ENCODE peak calls at places on chromosome 21, in four cellular contexts. T, E, A and L are unnamed samples.

GRCh38 chr21:31564439-31564838 is 95.1 kb upstream of the SOD1 start:
- DNase-seq in A (no peak), E (no peak), T (no peak), L (no peak)

GRCh38 chr21:43306391-43306790 is 120.5 kb downstream of the SIK1 start:
- DNase-seq in A (no peak), T (no peak), E (no peak), L (no peak)

GRCh38 chr21:22710725-22711124 is 1712.5 kb downstream of the NCAM2 start:
- DNase-seq in T (no peak), A (no peak), E (no peak), L (no peak)

GRCh38 chr21:42236014-42236413 is 17.1 kb downstream of the ABCG1 start:
- DNase-seq in A (no peak), T (no peak), E (no peak), L (no peak)

GRCh38 chr21:16533692-16534407 is 804.1 kb downstream of the USP25 start:
- DNase-seq in E (no peak), A (no peak), T (no peak), L (no peak)

GRCh38 chr21:34126269-34126668 is 52.9 kb downstream of the MRPS6 start:
- DNase-seq in T (peak), A (no peak), E (no peak), L (no peak)

GRCh38 chr21:41346758-41347157 is 15.1 kb upstream of the MX2 start:
- DNase-seq in A (no peak), T (no peak), E (no peak), L (no peak)

GRCh38 chr21:41086551-41086950 is 81.4 kb upstream of the BACE2 start:
- DNase-seq in E (no peak), T (no peak), A (no peak), L (no peak)

GRCh38 chr21:32270748-32271147 is 8.1 kb downstream of the MIS18A start:
- DNase-seq in T (no peak), A (no peak), E (no peak), L (no peak)

GRCh38 chr21:35051287-35051818 is 2.3 kb upstream of the RUNX1 start:
- DNase-seq in E (peak), T (peak), A (peak), L (peak)

GRCh38 chr21:42440187-42440792 is 36.6 kb downstream of the UBASH3A start:
- DNase-seq in A (no peak), E (no peak), T (no peak), L (no peak)

GRCh38 chr21:32414579-32415358 is 2.3 kb downstream of the EVA1C start:
- DNase-seq in E (no peak), A (peak), T (peak), L (no peak)

GRCh38 chr21:23522750-23523149 is 2084.5 kb downstream of the MRPL39 start:
- DNase-seq in E (no peak), A (no peak), T (no peak), L (no peak)

GRCh38 chr21:41668051-41668541 is 98.8 kb downstream of the RIPK4 start:
- DNase-seq in T (no peak), E (no peak), A (no peak), L (no peak)

GRCh38 chr21:42731264-42732032 is 78.0 kb downstream of the PDE9A start:
- DNase-seq in T (no peak), E (no peak), A (no peak), L (no peak)

GRCh38 chr21:34701726-34702125 is 32.9 kb downstream of the CLIC6 start:
- DNase-seq in A (no peak), E (no peak), T (peak), L (no peak)

GRCh38 chr21:33075128-33075527 is 5.2 kb downstream of the OLIG1 start:
- DNase-seq in E (no peak), T (no peak), A (no peak), L (no peak)

GRCh38 chr21:40925481-40925880 is 78.5 kb upstream of the DSCAM start:
- DNase-seq in T (no peak), E (no peak), A (no peak), L (no peak)

GRCh38 chr21:30097791-30098190 is 68.8 kb downstream of the CLDN17 start:
- DNase-seq in A (no peak), T (no peak), E (no peak), L (no peak)

GRCh38 chr21:30101967-30102366 is 64.6 kb downstream of the CLDN17 start:
- DNase-seq in A (no peak), E (no peak), T (no peak), L (no peak)

GRCh38 chr21:30104246-30104645 is 62.4 kb downstream of the CLDN17 start:
- DNase-seq in A (no peak), T (no peak), E (no peak), L (no peak)

GRCh38 chr21:30102881-30103280 is 63.7 kb downstream of the CLDN17 start:
- DNase-seq in A (no peak), T (no peak), E (no peak), L (no peak)
- TF ChIP-seq MAZ in A (no peak), T (no peak), E (no peak), L (no peak)

GRCh38 chr21:46117586-46118304 is 19.8 kb downstream of the COL6A2 start:
- DNase-seq in A (no peak), E (no peak), T (no peak), L (no peak)
- TF ChIP-seq MAZ in A (no peak), E (no peak), T (no peak), L (no peak)

GRCh38 chr21:38667466-38667865 is 138.3 kb upstream of the ETS2 start:
- DNase-seq in E (no peak), A (no peak), T (no peak), L (no peak)
- TF ChIP-seq MAZ in E (no peak), A (no peak), T (no peak), L (no peak)

GRCh38 chr21:37159949-37160348 is 86.9 kb downstream of the TTC3 start:
- DNase-seq in A (no peak), T (no peak), E (no peak), L (no peak)

GRCh38 chr21:37157938-37158337 is 84.9 kb downstream of the TTC3 start:
- DNase-seq in E (no peak), A (peak), T (no peak), L (no peak)

GRCh38 chr21:37153935-37154350 is 80.9 kb downstream of the TTC3 start:
- DNase-seq in A (no peak), T (peak), E (peak), L (no peak)

GRCh38 chr21:37155216-37155615 is 82.2 kb downstream of the TTC3 start:
- DNase-seq in A (no peak), T (peak), E (no peak), L (no peak)

DNA sequence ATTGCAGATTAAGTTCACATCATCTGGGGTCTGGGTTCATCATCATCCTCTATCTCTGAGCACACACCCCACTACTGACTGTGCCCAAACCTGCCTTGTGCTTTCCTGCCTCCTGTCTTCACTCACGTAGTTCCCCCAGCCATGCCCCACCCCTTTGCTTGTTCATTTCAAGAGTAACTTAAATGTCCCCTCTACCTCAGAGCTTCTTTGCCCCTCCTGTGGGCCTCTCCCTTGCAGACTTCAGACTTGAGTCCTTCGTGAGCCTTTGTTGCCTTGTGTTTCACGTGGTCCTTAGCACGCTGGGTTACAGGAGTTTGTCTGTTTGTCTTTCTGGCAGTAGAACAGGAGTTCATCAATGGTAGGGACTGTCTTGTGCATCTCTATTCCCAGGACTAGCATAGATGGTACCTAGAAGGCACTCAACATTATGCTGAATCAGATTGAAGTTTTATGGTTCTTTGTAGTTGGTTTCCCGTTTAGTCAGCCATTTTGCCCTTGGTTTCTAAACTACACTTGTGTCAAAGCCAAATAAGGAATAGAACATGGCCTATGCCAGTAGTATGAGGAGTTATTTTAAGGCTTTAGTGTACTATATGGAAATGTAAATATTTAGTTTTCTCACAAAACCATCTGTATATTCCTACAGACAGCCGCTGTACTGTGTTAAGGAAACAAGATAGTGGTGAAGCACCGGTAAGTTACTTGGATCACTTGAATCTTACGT is 86.2 kb downstream of the TTC3 start:
- DNase-seq in T (peak), E (no peak), A (no peak), L (no peak)
- TF ChIP-seq MAZ in T (no peak), E (no peak), A (no peak), L (no peak)

GRCh38 chr21:25500598-25500997 is 106.7 kb downstream of the MRPL39 start:
- DNase-seq in E (no peak), T (no peak), A (no peak), L (no peak)

GRCh38 chr21:25494804-25495203 is 112.5 kb downstream of the MRPL39 start:
- DNase-seq in A (no peak), T (no peak), E (no peak), L (no peak)

GRCh38 chr21:25501448-25501847 is 105.8 kb downstream of the MRPL39 start:
- DNase-seq in E (no peak), A (no peak), T (no peak), L (no peak)

GRCh38 chr21:25493722-25494121 is 113.6 kb downstream of the MRPL39 start:
- DNase-seq in A (no peak), T (no peak), E (no peak), L (no peak)

GRCh38 chr21:25496825-25497482 is 110.3 kb downstream of the MRPL39 start:
- DNase-seq in E (no peak), A (no peak), T (peak), L (no peak)
- TF ChIP-seq MAZ in E (no peak), A (no peak), T (no peak), L (no peak)

GRCh38 chr21:28554660-28555475 is 437.8 kb downstream of the LTN1 start:
- DNase-seq in E (no peak), T (peak), A (no peak), L (no peak)
- TF ChIP-seq MAZ in E (no peak), T (no peak), A (no peak), L (no peak)